ENCODE peak calls at places on chromosomes 5 and 9, in six cellular contexts. U, L, R, P, T and V are unnamed samples. For H3K4me1, the result is how much of the 10 kb centered on the place peaks cover.

GRCh38 chr5:483434-484184 is 40.6 kb downstream of the EXOC3 start:
- DNase-seq in U (no peak), T (no peak), L (no peak), P (no peak), R (no peak), V (no peak)

GRCh38 chr5:119828536-119828935 is 199.2 kb downstream of the FAM170A start:
- DNase-seq in T (no peak), L (no peak), R (no peak), U (no peak), P (no peak), V (no peak)

GRCh38 chr5:14011089-14012004 is 66.9 kb upstream of the DNAH5 start:
- DNase-seq in P (no peak), L (peak), R (peak), U (peak), T (peak), V (peak)

GRCh38 chr9:110115341-110115820 is 92.6 kb downstream of the C9orf152 start:
- DNase-seq in R (no peak), L (no peak), U (no peak), T (peak), P (no peak), V (peak)

GRCh38 chr5:156367602-156368001 is 40.6 kb downstream of the SGCD start:
- DNase-seq in U (no peak), L (no peak), P (no peak), R (no peak), T (peak), V (peak)

GRCh38 chr5:88552406-88552805 is 283.8 kb upstream of the TMEM161B start:
- DNase-seq in P (no peak), T (no peak), U (no peak), R (no peak), L (no peak), V (no peak)

GRCh38 chr9:105070176-105070575 is 142.2 kb upstream of the ABCA1 start:
- DNase-seq in T (no peak), L (no peak), R (no peak), P (no peak), U (no peak), V (peak)

GRCh38 chr9:489198-490197 is 274.8 kb downstream of the DOCK8 start:
- DNase-seq in R (no peak), L (peak), P (no peak), T (no peak), U (no peak), V (no peak)

GRCh38 chr5:34524123-34524522 is 132.0 kb upstream of the RAI14 start:
- DNase-seq in P (no peak), R (no peak), L (no peak), T (no peak), U (no peak), V (peak)

GRCh38 chr9:118522093-118523028 is 818.2 kb downstream of the TLR4 start:
- DNase-seq in U (no peak), P (no peak), L (no peak), R (no peak), T (peak), V (peak)

GRCh38 chr5:31983851-31984250 is 190.3 kb downstream of the GOLPH3 start:
- DNase-seq in R (no peak), U (no peak), L (no peak), P (no peak), T (no peak), V (peak)

GRCh38 chr5:171650605-171651004 is 135.0 kb upstream of the SMIM23 start:
- DNase-seq in R (no peak), L (no peak), P (no peak), U (no peak), T (no peak), V (no peak)

GRCh38 chr5:59174248-59174844 is 591.5 kb downstream of the RAB3C start:
- DNase-seq in R (peak), T (no peak), U (no peak), P (no peak), L (no peak), V (peak)

GRCh38 chr5:29017501-29017900 is 1979.1 kb upstream of the CDH9 start:
- DNase-seq in L (no peak), U (no peak), R (no peak), T (no peak), P (no peak), V (no peak)

GRCh38 chr9:120619751-120620655 is 40.0 kb upstream of the CDK5RAP2 start:
- DNase-seq in U (no peak), P (peak), L (peak), T (no peak), R (peak), V (peak)

GRCh38 chr9:136658849-136659535 is 3.7 kb upstream of the EGFL7 start:
- DNase-seq in U (no peak), T (peak), L (no peak), P (no peak), R (no peak), V (no peak)

GRCh38 chr5:143244000-143244736 is 159.3 kb downstream of the NR3C1 start:
- DNase-seq in P (no peak), L (peak), R (peak), U (peak), T (peak), V (peak)

GRCh38 chr9:79756414-79756813 is 184.6 kb downstream of the TLE4 start:
- DNase-seq in T (no peak), P (no peak), L (no peak), R (no peak), U (no peak), V (no peak)

GRCh38 chr5:107840161-107840560 is 169.4 kb upstream of the EFNA5 start:
- DNase-seq in P (no peak), R (no peak), U (no peak), T (no peak), L (no peak), V (no peak)

GRCh38 chr5:96943829-96944228 is 7.9 kb downstream of the LNPEP start:
- DNase-seq in R (no peak), U (no peak), P (no peak), T (no peak), L (no peak), V (no peak)

GRCh38 chr5:132094393-132095076 is 20.9 kb downstream of the CSF2 start:
- DNase-seq in T (no peak), U (no peak), P (no peak), L (no peak), R (no peak), V (peak)

GRCh38 chr5:10018211-10018610 is 231.5 kb downstream of the ATPSCKMT start:
- DNase-seq in T (no peak), R (no peak), P (no peak), U (no peak), L (no peak), V (peak)

GRCh38 chr5:59079622-59080620 is 497.0 kb downstream of the RAB3C start:
- DNase-seq in T (peak), L (no peak), P (no peak), U (peak), R (no peak), V (peak)

GRCh38 chr5:137845472-137845871 is 22.2 kb upstream of the MYOT start:
- DNase-seq in L (no peak), P (no peak), R (no peak), T (no peak), U (no peak), V (no peak)

GRCh38 chr5:160479926-160480325 is 58.3 kb downstream of the PTTG1 start:
- DNase-seq in T (no peak), U (no peak), R (no peak), P (no peak), L (no peak), V (peak)

GRCh38 chr9:15370496-15371464 is 51.9 kb upstream of the SNAPC3 start:
- DNase-seq in U (no peak), P (no peak), T (no peak), R (no peak), L (no peak), V (peak)

GRCh38 chr5:91266184-91266705 is 116.9 kb downstream of the ARRDC3 start:
- DNase-seq in T (no peak), R (peak), L (no peak), P (no peak), U (no peak), V (peak)

DNA sequence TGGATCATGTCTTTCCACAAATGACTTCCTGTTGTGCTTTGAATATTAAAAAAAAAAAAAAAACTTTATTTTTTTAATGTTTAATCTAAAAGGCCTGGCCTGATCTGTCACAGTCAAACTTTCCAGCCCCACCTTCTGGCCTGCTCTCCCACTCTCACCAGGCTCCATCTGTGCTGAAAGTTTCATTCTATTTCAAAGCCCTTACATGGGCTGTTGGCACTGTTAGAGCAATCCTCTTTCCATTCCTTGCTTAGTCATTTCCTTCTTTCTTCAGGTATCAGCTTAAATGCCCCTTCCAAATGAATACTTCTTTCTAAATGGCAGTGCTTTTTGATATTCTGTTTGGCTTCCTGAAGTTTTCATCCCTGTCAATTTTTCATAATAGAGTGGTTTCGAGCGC is 1104.8 kb upstream of the C9orf72 start:
- DNase-seq in P (no peak), R (no peak), U (no peak), T (no peak), L (no peak), V (no peak)
- H3K4me1 ChIP-seq in P (under half), R (under half), U (under half), T (under half), L (under half), V (under half)

GRCh38 chr5:135398160-135398854 is 724 bp downstream of the MACROH2A1 start:
- DNase-seq in R (peak), T (no peak), L (peak), U (no peak), P (peak), V (no peak)
- H3K4me1 ChIP-seq in R (under half), T (under half), L (half or more), U (under half), P (under half), V (under half)

GRCh38 chr5:172858511-172858989 is 24.5 kb downstream of the ERGIC1 start:
- DNase-seq in T (no peak), P (no peak), R (no peak), U (no peak), L (peak), V (no peak)
- H3K4me1 ChIP-seq in T (half or more), P (under half), R (under half), U (half or more), L (half or more), V (under half)

GRCh38 chr9:2155966-2156365 is 140.8 kb downstream of the SMARCA2 start:
- DNase-seq in P (no peak), U (no peak), R (no peak), T (no peak), L (no peak), V (no peak)

GRCh38 chr9:2157277-2158105 is 142.3 kb downstream of the SMARCA2 start:
- DNase-seq in U (no peak), P (no peak), L (peak), T (peak), R (no peak), V (peak)

GRCh38 chr9:2159521-2160417 is 144.6 kb downstream of the SMARCA2 start:
- DNase-seq in P (no peak), U (no peak), T (no peak), L (no peak), R (no peak), V (no peak)

GRCh38 chr9:2158729-2159128 is 143.6 kb downstream of the SMARCA2 start:
- DNase-seq in R (no peak), T (no peak), P (no peak), U (no peak), L (no peak), V (no peak)

GRCh38 chr9:2158111-2158610 is 143.0 kb downstream of the SMARCA2 start:
- DNase-seq in L (peak), T (no peak), P (peak), U (peak), R (no peak), V (peak)
- H3K4me1 ChIP-seq in L (half or more), T (under half), P (under half), U (under half), R (under half), V (under half)

DNA sequence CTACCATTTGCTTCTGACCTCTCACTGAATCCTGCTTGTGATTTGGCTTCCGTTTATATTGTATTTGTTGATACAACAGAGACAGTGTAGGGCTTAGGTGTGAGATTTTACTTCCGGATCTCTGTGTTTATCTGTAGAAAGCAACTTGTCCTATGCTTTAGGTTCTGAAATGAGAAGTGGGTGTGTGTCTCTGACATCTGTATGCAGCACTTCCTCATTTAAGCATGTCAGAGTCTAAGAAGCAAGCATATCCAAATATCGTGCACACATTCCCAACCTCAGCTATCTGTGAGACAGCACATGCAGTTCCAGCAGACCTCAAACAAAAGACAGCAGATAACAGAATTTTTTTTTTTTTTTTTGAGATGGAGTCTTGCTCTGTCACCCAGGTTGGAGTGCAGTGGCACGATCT is 16.3 kb downstream of the KLF9 start:
- DNase-seq in T (no peak), P (no peak), U (no peak), L (no peak), R (no peak), V (no peak)
- H3K4me1 ChIP-seq in T (half or more), P (half or more), U (half or more), L (half or more), R (under half), V (under half)

DNA sequence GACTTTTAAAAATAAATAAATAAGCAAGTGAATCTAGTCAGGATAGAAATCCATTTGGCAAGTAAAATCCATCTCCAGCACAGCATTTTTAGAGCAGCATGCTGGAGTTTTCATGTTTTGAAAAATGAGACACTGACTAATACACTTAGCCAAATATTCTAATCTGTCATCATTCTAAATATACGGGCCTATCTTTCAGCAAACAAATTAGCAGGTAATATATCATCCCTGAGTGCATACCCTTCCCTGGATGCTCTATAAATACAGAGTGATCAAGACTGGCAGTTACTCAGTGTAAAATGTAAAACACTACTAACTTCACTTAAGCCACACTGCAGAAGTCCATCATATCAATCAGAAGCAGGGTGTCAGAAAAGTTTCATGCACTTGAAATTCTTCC is 58.4 kb downstream of the MLLT3 start:
- DNase-seq in U (no peak), P (no peak), L (no peak), T (no peak), R (no peak), V (no peak)
- H3K4me1 ChIP-seq in U (half or more), P (under half), L (half or more), T (under half), R (under half), V (under half)

GRCh38 chr5:78724061-78724460 is 75.5 kb upstream of the LHFPL2 start:
- DNase-seq in P (no peak), L (no peak), R (no peak), T (no peak), U (no peak), V (no peak)
- H3K4me1 ChIP-seq in P (under half), L (under half), R (under half), T (under half), U (under half), V (under half)

GRCh38 chr9:85969727-85970126 is 28.8 kb downstream of the NAA35 start:
- DNase-seq in T (no peak), P (no peak), U (no peak), L (no peak), R (no peak), V (no peak)
- H3K4me1 ChIP-seq in T (under half), P (under half), U (under half), L (under half), R (under half), V (under half)

GRCh38 chr5:150144876-150145275 is 10.8 kb downstream of the PDGFRB start:
- DNase-seq in U (no peak), P (no peak), T (no peak), R (no peak), L (no peak), V (no peak)

GRCh38 chr5:150142800-150143724 is 12.6 kb downstream of the PDGFRB start:
- DNase-seq in T (peak), U (peak), R (peak), L (no peak), P (no peak), V (peak)

GRCh38 chr5:150142189-150142788 is 13.4 kb downstream of the PDGFRB start:
- DNase-seq in L (no peak), U (no peak), R (no peak), T (no peak), P (no peak), V (no peak)

GRCh38 chr5:150144211-150144801 is 11.3 kb downstream of the PDGFRB start:
- DNase-seq in P (no peak), T (peak), R (no peak), U (peak), L (no peak), V (peak)

GRCh38 chr5:150143725-150144058 is 12.0 kb downstream of the PDGFRB start:
- DNase-seq in T (no peak), L (no peak), R (no peak), P (no peak), U (no peak), V (no peak)
- H3K4me1 ChIP-seq in T (under half), L (half or more), R (under half), P (under half), U (half or more), V (half or more)

DNA sequence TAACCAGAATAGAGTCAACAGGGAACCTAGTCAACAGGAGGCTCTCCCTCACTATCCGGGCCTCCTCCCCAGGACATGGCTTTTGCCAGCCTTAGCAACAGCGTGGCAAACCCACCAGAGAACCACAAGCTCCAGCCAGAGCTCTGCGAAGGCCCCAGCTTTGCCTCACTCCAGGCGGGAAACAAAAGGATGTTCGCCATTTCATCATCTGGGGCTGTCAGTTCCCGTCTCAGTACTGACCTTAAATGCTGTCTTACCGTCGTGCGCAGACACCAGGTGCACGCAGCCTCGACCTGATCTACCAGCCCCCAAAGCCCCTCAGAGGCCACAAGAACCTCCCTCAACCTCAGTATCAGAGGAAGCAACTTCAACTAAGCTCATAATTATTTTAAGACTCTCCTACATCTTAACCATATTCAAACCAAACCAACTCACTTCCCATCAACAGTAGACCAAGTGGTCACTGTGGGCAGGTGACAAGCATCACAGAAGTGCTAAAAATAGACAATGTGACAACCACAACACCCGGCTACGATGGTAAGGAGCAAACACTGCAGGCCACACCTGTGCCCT is 71.4 kb downstream of the SEMA4D start:
- DNase-seq in T (no peak), U (no peak), L (no peak), R (no peak), P (no peak), V (no peak)
- H3K4me1 ChIP-seq in T (under half), U (under half), L (under half), R (under half), P (half or more), V (under half)